ENCODE peak calls at places on chromosomes 11 and 22, in four cellular contexts. E is hypothalamus, N is thoracic aorta, M is NCI-H774. Z is an unnamed sample.

GRCh38 chr22:44409211-44409648 is 88.8 kb downstream of the RTL6 start:
- DNase-seq in E (no peak), M (no peak), N (no peak), Z (no peak)

GRCh38 chr11:31820438-31820818 is 9.3 kb upstream of the PAX6 start:
- DNase-seq in N (no peak), E (no peak), M (no peak), Z (no peak)

GRCh38 chr11:18705651-18706281 is 7.2 kb downstream of the TMEM86A start:
- DNase-seq in N (no peak), M (no peak), E (no peak), Z (no peak)

GRCh38 chr22:48868554-48868953 is 959.1 kb downstream of the BRD1 start:
- DNase-seq in E (no peak), N (no peak), M (no peak), Z (no peak)

GRCh38 chr11:34162856-34163255 is 57.4 kb downstream of the NAT10 start:
- DNase-seq in E (no peak), M (no peak), N (no peak), Z (no peak)

GRCh38 chr11:110908401-110909106 is 196.3 kb upstream of the ARHGAP20 start:
- DNase-seq in M (no peak), E (no peak), N (no peak), Z (peak; percentile 33)

GRCh38 chr11:2097356-2097997 is 41.7 kb downstream of the IGF2 start:
- DNase-seq in E (no peak), N (no peak), M (no peak), Z (no peak)

GRCh38 chr11:92854162-92854561 is 115.3 kb upstream of the MTNR1B start:
- DNase-seq in N (no peak), E (no peak), M (no peak), Z (no peak)

GRCh38 chr11:75668508-75669297 is at the start of gene MAP6:
- DNase-seq in M (peak; percentile 31), N (no peak), E (peak; percentile 69), Z (peak; percentile 72)

GRCh38 chr11:93585758-93586157 is 42.6 kb upstream of the SMCO4 start:
- DNase-seq in E (no peak), M (peak; percentile 33), N (no peak), Z (no peak)